ENCODE peak calls at places on chromosome 18, in five cellular contexts. One of them, this sample, is unnamed. For H3K4me1 and H3K27me3, the result is how much of the 10 kb centered on the place peaks cover.

GRCh38 chr18:63210531-63210930 is 109.0 kb downstream of the BCL2 start:
- DNase-seq in neural progenitor cell: no peak
- DNase-seq in right atrium auricular region: no peak
- DNase-seq in right cardiac atrium: no peak
- DNase-seq in esophagus squamous epithelium: no peak
- DNase-seq in this sample: no peak

GRCh38 chr18:3784949-3785348 is 335.0 kb downstream of the TGIF1 start:
- DNase-seq in neural progenitor cell: no peak
- DNase-seq in esophagus squamous epithelium: no peak
- DNase-seq in right atrium auricular region: no peak
- DNase-seq in right cardiac atrium: no peak
- DNase-seq in this sample: no peak

GRCh38 chr18:34311468-34311867 is 86.8 kb upstream of the NOL4 start:
- DNase-seq in neural progenitor cell: no peak
- DNase-seq in right atrium auricular region: no peak
- DNase-seq in esophagus squamous epithelium: no peak
- DNase-seq in right cardiac atrium: no peak
- DNase-seq in this sample: no peak

GRCh38 chr18:57715671-57716070 is 87.4 kb downstream of the ATP8B1 start:
- DNase-seq in right cardiac atrium: no peak
- DNase-seq in esophagus squamous epithelium: no peak
- DNase-seq in neural progenitor cell: no peak
- DNase-seq in right atrium auricular region: no peak
- DNase-seq in this sample: no peak

GRCh38 chr18:54181856-54182612 is 42.4 kb downstream of the MBD2 start:
- DNase-seq in right atrium auricular region: no peak
- DNase-seq in esophagus squamous epithelium: no peak
- DNase-seq in right cardiac atrium: no peak
- DNase-seq in neural progenitor cell: no peak
- DNase-seq in this sample: no peak

GRCh38 chr18:41872206-41872605 is 82.8 kb upstream of the PIK3C3 start:
- DNase-seq in right cardiac atrium: no peak
- DNase-seq in esophagus squamous epithelium: no peak
- DNase-seq in right atrium auricular region: no peak
- DNase-seq in neural progenitor cell: no peak
- DNase-seq in this sample: no peak

GRCh38 chr18:2535419-2535910 is 35.8 kb downstream of the METTL4 start:
- DNase-seq in neural progenitor cell: no peak
- DNase-seq in right atrium auricular region: no peak
- DNase-seq in esophagus squamous epithelium: no peak
- DNase-seq in right cardiac atrium: no peak
- DNase-seq in this sample: no peak

GRCh38 chr18:64017870-64018269 is 48.0 kb downstream of the SERPINB8 start:
- DNase-seq in right cardiac atrium: no peak
- DNase-seq in esophagus squamous epithelium: no peak
- DNase-seq in neural progenitor cell: peak
- DNase-seq in right atrium auricular region: no peak
- DNase-seq in this sample: peak

GRCh38 chr18:28013064-28013463 is 163.9 kb downstream of the CDH2 start:
- DNase-seq in esophagus squamous epithelium: no peak
- DNase-seq in right cardiac atrium: no peak
- DNase-seq in neural progenitor cell: no peak
- DNase-seq in right atrium auricular region: no peak
- DNase-seq in this sample: peak

GRCh38 chr18:75531851-75532241 is 104.3 kb upstream of the SMIM21 start:
- DNase-seq in right atrium auricular region: no peak
- DNase-seq in esophagus squamous epithelium: no peak
- DNase-seq in neural progenitor cell: no peak
- DNase-seq in right cardiac atrium: no peak
- DNase-seq in this sample: no peak

GRCh38 chr18:8705941-8706544 is 687 bp downstream of the MTCL1 start:
- DNase-seq in right atrium auricular region: no peak
- DNase-seq in neural progenitor cell: peak
- DNase-seq in right cardiac atrium: peak
- DNase-seq in esophagus squamous epithelium: no peak
- DNase-seq in this sample: peak

GRCh38 chr18:62281684-62282083 is 43.4 kb upstream of the TNFRSF11A start:
- DNase-seq in right atrium auricular region: no peak
- DNase-seq in right cardiac atrium: no peak
- DNase-seq in neural progenitor cell: no peak
- DNase-seq in esophagus squamous epithelium: no peak
- DNase-seq in this sample: peak

GRCh38 chr18:70293166-70293565 is 4.3 kb downstream of the SOCS6 start:
- DNase-seq in right atrium auricular region: no peak
- DNase-seq in neural progenitor cell: no peak
- DNase-seq in right cardiac atrium: no peak
- DNase-seq in esophagus squamous epithelium: no peak
- DNase-seq in this sample: no peak

GRCh38 chr18:13635046-13635445 is 91.3 kb downstream of the FAM210A start:
- DNase-seq in right atrium auricular region: no peak
- DNase-seq in neural progenitor cell: no peak
- DNase-seq in right cardiac atrium: peak
- DNase-seq in esophagus squamous epithelium: no peak
- DNase-seq in this sample: no peak

GRCh38 chr18:57803119-57803969 is at the start of gene ATP8B1:
- DNase-seq in neural progenitor cell: peak
- DNase-seq in esophagus squamous epithelium: no peak
- DNase-seq in right atrium auricular region: peak
- DNase-seq in right cardiac atrium: peak
- DNase-seq in this sample: peak

GRCh38 chr18:23982154-23983071 is 32.1 kb upstream of the TTC39C start:
- DNase-seq in right atrium auricular region: peak
- DNase-seq in esophagus squamous epithelium: no peak
- DNase-seq in right cardiac atrium: peak
- DNase-seq in neural progenitor cell: peak
- DNase-seq in this sample: peak

GRCh38 chr18:63586431-63586830 is 712 bp upstream of the SERPINB13 start:
- DNase-seq in right atrium auricular region: no peak
- DNase-seq in neural progenitor cell: no peak
- DNase-seq in esophagus squamous epithelium: no peak
- DNase-seq in right cardiac atrium: no peak
- DNase-seq in this sample: no peak

GRCh38 chr18:51417643-51418483 is 220.4 kb upstream of the MEX3C start:
- DNase-seq in right cardiac atrium: no peak
- DNase-seq in neural progenitor cell: no peak
- DNase-seq in right atrium auricular region: no peak
- DNase-seq in esophagus squamous epithelium: no peak
- DNase-seq in this sample: no peak

GRCh38 chr18:4004176-4004829 is 450.8 kb downstream of the DLGAP1 start:
- DNase-seq in neural progenitor cell: no peak
- DNase-seq in right cardiac atrium: no peak
- DNase-seq in right atrium auricular region: no peak
- DNase-seq in esophagus squamous epithelium: no peak
- DNase-seq in this sample: no peak

GRCh38 chr18:22783662-22784076 is 149.5 kb upstream of the RBBP8 start:
- DNase-seq in neural progenitor cell: peak
- DNase-seq in right atrium auricular region: no peak
- DNase-seq in right cardiac atrium: no peak
- DNase-seq in esophagus squamous epithelium: no peak
- DNase-seq in this sample: no peak

GRCh38 chr18:45252474-45252873 is 362.8 kb upstream of the SLC14A2 start:
- DNase-seq in right atrium auricular region: no peak
- DNase-seq in neural progenitor cell: no peak
- DNase-seq in esophagus squamous epithelium: no peak
- DNase-seq in right cardiac atrium: no peak
- DNase-seq in this sample: no peak

GRCh38 chr18:45251236-45251635 is 364.0 kb upstream of the SLC14A2 start:
- DNase-seq in esophagus squamous epithelium: no peak
- DNase-seq in right cardiac atrium: no peak
- DNase-seq in neural progenitor cell: no peak
- DNase-seq in right atrium auricular region: no peak
- DNase-seq in this sample: peak

GRCh38 chr18:45254683-45255082 is 360.6 kb upstream of the SLC14A2 start:
- DNase-seq in right cardiac atrium: peak
- DNase-seq in right atrium auricular region: peak
- DNase-seq in neural progenitor cell: no peak
- DNase-seq in esophagus squamous epithelium: no peak
- DNase-seq in this sample: peak

GRCh38 chr18:45255142-45255890 is 360.0 kb upstream of the SLC14A2 start:
- DNase-seq in esophagus squamous epithelium: no peak
- DNase-seq in right cardiac atrium: no peak
- DNase-seq in right atrium auricular region: peak
- DNase-seq in neural progenitor cell: peak
- DNase-seq in this sample: peak

DNA sequence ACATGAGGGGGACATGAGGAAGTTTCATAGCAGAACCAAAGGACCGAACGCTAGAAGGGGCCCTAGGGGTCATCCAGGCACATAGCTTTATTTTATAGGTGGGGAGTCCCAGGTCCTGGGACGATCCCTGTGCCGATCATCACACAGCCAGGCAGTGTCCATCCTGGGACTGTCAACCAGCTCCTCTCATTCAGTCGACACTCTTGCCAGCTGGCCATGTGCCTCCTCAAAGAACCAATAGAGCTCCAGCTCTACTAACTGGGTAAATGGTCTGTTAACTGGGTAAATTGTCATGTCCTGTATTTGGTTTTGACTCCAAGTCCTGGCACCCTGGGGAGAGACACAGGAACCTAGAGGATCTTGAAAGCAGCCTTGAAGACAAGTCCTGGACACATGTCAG is 361.3 kb upstream of the SLC14A2 start:
- DNase-seq in right atrium auricular region: no peak
- DNase-seq in esophagus squamous epithelium: no peak
- DNase-seq in neural progenitor cell: no peak
- DNase-seq in right cardiac atrium: peak
- DNase-seq in this sample: no peak
- H3K4me1 ChIP-seq in right atrium auricular region: under half
- H3K4me1 ChIP-seq in esophagus squamous epithelium: under half
- H3K4me1 ChIP-seq in neural progenitor cell: under half
- H3K4me1 ChIP-seq in right cardiac atrium: under half
- H3K4me1 ChIP-seq in this sample: under half

GRCh38 chr18:36130039-36130831 is 536 bp downstream of the ELP2 start:
- DNase-seq in right cardiac atrium: no peak
- DNase-seq in right atrium auricular region: no peak
- DNase-seq in esophagus squamous epithelium: no peak
- DNase-seq in neural progenitor cell: no peak
- DNase-seq in this sample: peak

GRCh38 chr18:36130883-36131653 is 1.4 kb downstream of the ELP2 start:
- DNase-seq in neural progenitor cell: no peak
- DNase-seq in right cardiac atrium: no peak
- DNase-seq in esophagus squamous epithelium: no peak
- DNase-seq in right atrium auricular region: no peak
- DNase-seq in this sample: no peak

GRCh38 chr18:36129300-36130038 is at the start of the genes ELP2 and SLC39A6:
- DNase-seq in esophagus squamous epithelium: peak
- DNase-seq in right atrium auricular region: peak
- DNase-seq in right cardiac atrium: peak
- DNase-seq in neural progenitor cell: peak
- DNase-seq in this sample: peak

GRCh38 chr18:36132756-36133155 is 3.1 kb downstream of the ELP2 start:
- DNase-seq in esophagus squamous epithelium: no peak
- DNase-seq in right atrium auricular region: no peak
- DNase-seq in right cardiac atrium: no peak
- DNase-seq in neural progenitor cell: no peak
- DNase-seq in this sample: no peak

GRCh38 chr18:36131692-36132483 is 2.2 kb downstream of the ELP2 start:
- DNase-seq in right atrium auricular region: no peak
- DNase-seq in neural progenitor cell: no peak
- DNase-seq in esophagus squamous epithelium: no peak
- DNase-seq in right cardiac atrium: no peak
- DNase-seq in this sample: no peak
- H3K4me3 ChIP-seq in right atrium auricular region: no peak
- H3K4me3 ChIP-seq in neural progenitor cell: no peak
- H3K4me3 ChIP-seq in esophagus squamous epithelium: no peak
- H3K4me3 ChIP-seq in right cardiac atrium: no peak
- H3K4me3 ChIP-seq in this sample: peak

DNA sequence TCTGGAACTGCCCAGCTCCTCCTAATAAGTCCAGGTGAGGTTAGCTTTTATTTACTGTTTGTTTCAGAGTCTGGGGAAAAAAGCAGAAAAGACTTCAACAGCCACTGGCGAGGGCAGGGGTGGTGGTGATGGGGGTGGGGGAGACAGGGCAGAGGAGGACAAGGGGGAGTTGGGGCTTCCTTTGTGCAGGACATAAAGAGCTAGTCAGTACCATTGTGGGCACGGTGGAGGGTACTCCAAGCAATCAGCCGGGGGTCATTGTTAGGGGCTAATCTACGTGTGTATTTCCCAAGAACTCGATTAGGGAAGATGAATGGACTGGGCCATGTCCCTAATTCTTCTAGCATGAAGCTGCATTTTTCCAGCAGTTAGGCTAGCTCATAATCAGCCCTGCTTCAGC is 2.8 kb upstream of the RAX start:
- DNase-seq in right atrium auricular region: no peak
- DNase-seq in esophagus squamous epithelium: no peak
- DNase-seq in neural progenitor cell: peak
- DNase-seq in right cardiac atrium: no peak
- DNase-seq in this sample: no peak
- H3K27me3 ChIP-seq in right atrium auricular region: under half
- H3K27me3 ChIP-seq in esophagus squamous epithelium: under half
- H3K27me3 ChIP-seq in neural progenitor cell: half or more
- H3K27me3 ChIP-seq in right cardiac atrium: under half
- H3K27me3 ChIP-seq in this sample: half or more

DNA sequence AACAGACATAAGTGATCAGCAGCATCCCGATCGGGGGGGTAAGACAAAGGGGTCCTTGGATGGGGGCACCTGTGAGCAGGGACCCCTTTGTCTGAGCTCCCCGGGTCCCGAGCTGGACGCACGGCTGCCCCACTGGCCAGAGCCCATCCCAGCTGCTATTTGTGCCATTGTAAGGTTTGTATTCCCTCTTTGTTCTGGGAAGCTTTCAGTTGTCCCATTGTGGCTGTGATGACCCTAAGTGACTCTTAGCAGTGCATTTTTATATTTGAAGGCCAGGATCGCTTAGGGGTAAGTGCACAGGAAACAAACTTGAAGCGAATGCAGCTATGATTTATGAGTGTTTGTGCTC is 80.3 kb downstream of the MBP start:
- DNase-seq in right cardiac atrium: no peak
- DNase-seq in esophagus squamous epithelium: no peak
- DNase-seq in neural progenitor cell: no peak
- DNase-seq in right atrium auricular region: no peak
- DNase-seq in this sample: no peak
- H3K4me1 ChIP-seq in right cardiac atrium: under half
- H3K4me1 ChIP-seq in esophagus squamous epithelium: under half
- H3K4me1 ChIP-seq in neural progenitor cell: under half
- H3K4me1 ChIP-seq in right atrium auricular region: under half
- H3K4me1 ChIP-seq in this sample: under half

GRCh38 chr18:40019797-40020392 is 1935.1 kb upstream of the PIK3C3 start:
- DNase-seq in right atrium auricular region: no peak
- DNase-seq in esophagus squamous epithelium: no peak
- DNase-seq in right cardiac atrium: no peak
- DNase-seq in neural progenitor cell: no peak
- DNase-seq in this sample: no peak
- H3K4me3 ChIP-seq in right atrium auricular region: no peak
- H3K4me3 ChIP-seq in esophagus squamous epithelium: no peak
- H3K4me3 ChIP-seq in right cardiac atrium: no peak
- H3K4me3 ChIP-seq in neural progenitor cell: no peak
- H3K4me3 ChIP-seq in this sample: no peak

This sample was measured in adipocyte.